ENCODE peak calls at places on chromosomes 13 and 19, in seven cellular contexts. P is ascending aorta, Z is heart right ventricle, L is cardiac muscle cell, W is T-helper 2 cell, O is hypothalamus, K is colonic mucosa. M is an unnamed sample.

GRCh38 chr19:33568706-33569105 is 47.1 kb upstream of the PEPD start:
- DNase-seq in O (no peak), Z (no peak), P (no peak), L (no peak), K (no peak), W (no peak), M (no peak)

GRCh38 chr19:41218615-41219507 is at the start of gene AXL:
- DNase-seq in Z (peak; percentile 82), P (peak; percentile 92), W (no peak), L (peak; percentile 83), K (peak; percentile 59), O (peak; percentile 61), M (peak; percentile 61)

GRCh38 chr13:42049454-42049780 is 969 bp downstream of the DGKH start:
- DNase-seq in L (no peak), O (no peak), W (no peak), K (no peak), P (no peak), Z (no peak), M (no peak)

GRCh38 chr13:50222569-50223332 is 207.5 kb downstream of the KCNRG start:
- DNase-seq in O (peak; percentile 6), P (peak; percentile 80), Z (peak; percentile 37), W (no peak), L (peak; percentile 93), K (peak; percentile 41), M (peak; percentile 31)

GRCh38 chr13:85582890-85583289 is 216.3 kb downstream of the SLITRK6 start:
- DNase-seq in W (no peak), P (no peak), L (no peak), Z (no peak), K (no peak), O (no peak), M (no peak)

GRCh38 chr19:1302534-1303239 is 17.0 kb downstream of the EFNA2 start:
- DNase-seq in O (peak; percentile 80), K (no peak), W (no peak), L (no peak), P (no peak), Z (no peak), M (no peak)

GRCh38 chr13:43397110-43397509 is 373.7 kb downstream of the DNAJC15 start:
- DNase-seq in Z (no peak), W (no peak), K (no peak), O (no peak), L (peak; percentile 9), P (no peak), M (no peak)

GRCh38 chr13:80989241-80989640 is 648.3 kb upstream of the SPRY2 start:
- DNase-seq in P (no peak), O (no peak), L (no peak), W (no peak), Z (no peak), K (no peak), M (no peak)

GRCh38 chr13:76820759-76821158 is 65.4 kb downstream of the KCTD12 start:
- DNase-seq in Z (peak; percentile 78), W (no peak), K (no peak), P (peak; percentile 71), O (no peak), L (peak; percentile 59), M (no peak)

GRCh38 chr13:60074397-60074796 is 89.3 kb downstream of the DIAPH3 start:
- DNase-seq in L (no peak), K (no peak), O (no peak), W (no peak), Z (no peak), P (no peak), M (no peak)